ENCODE peak calls at places on chromosomes 16 and 17, in seven cellular contexts. One of them, this sample, is unnamed.

GRCh38 chr17:42276359-42276608 is at the start of gene STAT5B:
- DNase-seq in AG20443: peak; percentile 96
- DNase-seq in mesenteric fat pad: peak; percentile 95
- DNase-seq in CD8-positive, alpha-beta memory T cell: peak; percentile 56
- DNase-seq in T-helper 17 cell: peak; percentile 57
- DNase-seq in activated naive CD4-positive, alpha-beta T cell treated with anti-CD3 and anti-CD28 coated beads for 36 hours: peak; percentile 62
- DNase-seq in iPS-NIHi11: peak; percentile 95
- DNase-seq in this sample: peak; percentile 70

GRCh38 chr17:34673516-34673915 is 94.1 kb downstream of the TMEM132E start:
- DNase-seq in AG20443: no peak
- DNase-seq in mesenteric fat pad: no peak
- DNase-seq in CD8-positive, alpha-beta memory T cell: no peak
- DNase-seq in T-helper 17 cell: no peak
- DNase-seq in activated naive CD4-positive, alpha-beta T cell treated with anti-CD3 and anti-CD28 coated beads for 36 hours: no peak
- DNase-seq in iPS-NIHi11: no peak
- DNase-seq in this sample: no peak

GRCh38 chr17:10217916-10218315 is 19.5 kb upstream of the GAS7 start:
- DNase-seq in AG20443: no peak
- DNase-seq in mesenteric fat pad: peak; percentile 28
- DNase-seq in CD8-positive, alpha-beta memory T cell: no peak
- DNase-seq in T-helper 17 cell: no peak
- DNase-seq in activated naive CD4-positive, alpha-beta T cell treated with anti-CD3 and anti-CD28 coated beads for 36 hours: no peak
- DNase-seq in iPS-NIHi11: no peak
- DNase-seq in this sample: no peak

GRCh38 chr17:47119746-47120520 is 69.2 kb downstream of the CDC27 start:
- DNase-seq in AG20443: peak; percentile 45
- DNase-seq in mesenteric fat pad: no peak
- DNase-seq in CD8-positive, alpha-beta memory T cell: no peak
- DNase-seq in T-helper 17 cell: no peak
- DNase-seq in activated naive CD4-positive, alpha-beta T cell treated with anti-CD3 and anti-CD28 coated beads for 36 hours: no peak
- DNase-seq in iPS-NIHi11: no peak
- DNase-seq in this sample: no peak

GRCh38 chr17:2602597-2603017 is 9.2 kb downstream of the PAFAH1B1 start:
- DNase-seq in AG20443: no peak
- DNase-seq in mesenteric fat pad: no peak
- DNase-seq in CD8-positive, alpha-beta memory T cell: no peak
- DNase-seq in T-helper 17 cell: no peak
- DNase-seq in activated naive CD4-positive, alpha-beta T cell treated with anti-CD3 and anti-CD28 coated beads for 36 hours: peak; percentile 19
- DNase-seq in iPS-NIHi11: no peak
- DNase-seq in this sample: no peak

GRCh38 chr16:10964891-10965326 is 20.5 kb downstream of the CLEC16A start:
- DNase-seq in AG20443: no peak
- DNase-seq in mesenteric fat pad: no peak
- DNase-seq in CD8-positive, alpha-beta memory T cell: peak; percentile 14
- DNase-seq in T-helper 17 cell: peak; percentile 34
- DNase-seq in activated naive CD4-positive, alpha-beta T cell treated with anti-CD3 and anti-CD28 coated beads for 36 hours: peak; percentile 80
- DNase-seq in iPS-NIHi11: no peak
- DNase-seq in this sample: no peak

GRCh38 chr17:73156166-73156840 is 8.5 kb upstream of the SSTR2 start:
- DNase-seq in AG20443: peak; percentile 92
- DNase-seq in mesenteric fat pad: no peak
- DNase-seq in CD8-positive, alpha-beta memory T cell: peak; percentile 32
- DNase-seq in T-helper 17 cell: peak; percentile 48
- DNase-seq in activated naive CD4-positive, alpha-beta T cell treated with anti-CD3 and anti-CD28 coated beads for 36 hours: peak; percentile 68
- DNase-seq in iPS-NIHi11: peak; percentile 91
- DNase-seq in this sample: peak; percentile 46

GRCh38 chr16:65770752-65771151 is 595.7 kb upstream of the CDH5 start:
- DNase-seq in AG20443: no peak
- DNase-seq in mesenteric fat pad: no peak
- DNase-seq in CD8-positive, alpha-beta memory T cell: no peak
- DNase-seq in T-helper 17 cell: no peak
- DNase-seq in activated naive CD4-positive, alpha-beta T cell treated with anti-CD3 and anti-CD28 coated beads for 36 hours: no peak
- DNase-seq in iPS-NIHi11: no peak
- DNase-seq in this sample: no peak

GRCh38 chr17:8225813-8226535 is 15.6 kb upstream of the AURKB start:
- DNase-seq in AG20443: peak; percentile 47
- DNase-seq in mesenteric fat pad: no peak
- DNase-seq in CD8-positive, alpha-beta memory T cell: peak; percentile 49
- DNase-seq in T-helper 17 cell: peak; percentile 59
- DNase-seq in activated naive CD4-positive, alpha-beta T cell treated with anti-CD3 and anti-CD28 coated beads for 36 hours: peak; percentile 91
- DNase-seq in iPS-NIHi11: no peak
- DNase-seq in this sample: no peak

GRCh38 chr17:41527076-41528023 is 758 bp downstream of the KRT19 start:
- DNase-seq in AG20443: peak; percentile 55
- DNase-seq in mesenteric fat pad: no peak
- DNase-seq in CD8-positive, alpha-beta memory T cell: no peak
- DNase-seq in T-helper 17 cell: no peak
- DNase-seq in activated naive CD4-positive, alpha-beta T cell treated with anti-CD3 and anti-CD28 coated beads for 36 hours: peak; percentile 15
- DNase-seq in iPS-NIHi11: peak; percentile 60
- DNase-seq in this sample: no peak

GRCh38 chr17:13106171-13106570 is 88.3 kb upstream of the ELAC2 start:
- DNase-seq in AG20443: no peak
- DNase-seq in mesenteric fat pad: no peak
- DNase-seq in CD8-positive, alpha-beta memory T cell: no peak
- DNase-seq in T-helper 17 cell: no peak
- DNase-seq in activated naive CD4-positive, alpha-beta T cell treated with anti-CD3 and anti-CD28 coated beads for 36 hours: no peak
- DNase-seq in iPS-NIHi11: no peak
- DNase-seq in this sample: no peak

GRCh38 chr17:59381716-59382570 is 50.5 kb downstream of the YPEL2 start:
- DNase-seq in AG20443: no peak
- DNase-seq in mesenteric fat pad: no peak
- DNase-seq in CD8-positive, alpha-beta memory T cell: no peak
- DNase-seq in T-helper 17 cell: no peak
- DNase-seq in activated naive CD4-positive, alpha-beta T cell treated with anti-CD3 and anti-CD28 coated beads for 36 hours: no peak
- DNase-seq in iPS-NIHi11: no peak
- DNase-seq in this sample: no peak

GRCh38 chr16:81533175-81533507 is 88.5 kb downstream of the CMIP start:
- DNase-seq in AG20443: no peak
- DNase-seq in mesenteric fat pad: no peak
- DNase-seq in CD8-positive, alpha-beta memory T cell: no peak
- DNase-seq in T-helper 17 cell: no peak
- DNase-seq in activated naive CD4-positive, alpha-beta T cell treated with anti-CD3 and anti-CD28 coated beads for 36 hours: no peak
- DNase-seq in iPS-NIHi11: no peak
- DNase-seq in this sample: no peak

GRCh38 chr16:83983491-83983890 is 15.4 kb downstream of the NECAB2 start:
- DNase-seq in AG20443: no peak
- DNase-seq in mesenteric fat pad: no peak
- DNase-seq in CD8-positive, alpha-beta memory T cell: no peak
- DNase-seq in T-helper 17 cell: no peak
- DNase-seq in activated naive CD4-positive, alpha-beta T cell treated with anti-CD3 and anti-CD28 coated beads for 36 hours: no peak
- DNase-seq in iPS-NIHi11: no peak
- DNase-seq in this sample: no peak

GRCh38 chr16:85049864-85050263 is 22.3 kb downstream of the KIAA0513 start:
- DNase-seq in AG20443: no peak
- DNase-seq in mesenteric fat pad: no peak
- DNase-seq in CD8-positive, alpha-beta memory T cell: no peak
- DNase-seq in T-helper 17 cell: no peak
- DNase-seq in activated naive CD4-positive, alpha-beta T cell treated with anti-CD3 and anti-CD28 coated beads for 36 hours: no peak
- DNase-seq in iPS-NIHi11: no peak
- DNase-seq in this sample: no peak